ENCODE peak calls at places on chromosome 2, in five cellular contexts. S is fibroblast of the aortic adventitia; G is anterior cingulate cortex; T is stimulated activated CD4-positive, alpha-beta T cell treated with anti-CD3 and anti-CD28 coated beads, Interleukin-4, amount 100 ng/mL, for 48 hours; E is NCI-H524 treated with DMSO at 0.1 percent for 48 hours. W is an unnamed sample.

GRCh38 chr2:187581125-187581896 is 27.1 kb upstream of the TFPI start:
- DNase-seq in S (peak; percentile 73), E (no peak), T (peak; percentile 3), G (peak; percentile 5), W (no peak)

GRCh38 chr2:114550895-114551793 is 108.7 kb downstream of the DPP10 start:
- DNase-seq in E (peak; percentile 4), S (peak; percentile 51), T (peak; percentile 1), G (peak; percentile 65), W (no peak)

GRCh38 chr2:236972491-236973379 is 113.0 kb upstream of the COPS8 start:
- DNase-seq in G (no peak), T (no peak), S (peak; percentile 91), E (no peak), W (no peak)

GRCh38 chr2:240368746-240369724 is 66.4 kb upstream of the GPC1 start:
- DNase-seq in E (no peak), S (no peak), G (no peak), T (no peak), W (no peak)

GRCh38 chr2:56444339-56444738 is 260.5 kb downstream of the CCDC85A start:
- DNase-seq in G (no peak), S (no peak), E (no peak), T (no peak), W (no peak)

GRCh38 chr2:176130153-176130916 is 830 bp downstream of the HOXD8 start:
- DNase-seq in E (no peak), T (no peak), G (no peak), S (no peak), W (no peak)

GRCh38 chr2:172931923-172932520 is 143.6 kb upstream of the MAP3K20 start:
- DNase-seq in T (peak; percentile 53), E (no peak), S (peak; percentile 86), G (peak; percentile 43), W (no peak)

GRCh38 chr2:175576875-175577274 is 395.4 kb upstream of the ATP5MC3 start:
- DNase-seq in S (no peak), E (no peak), G (no peak), T (no peak), W (no peak)

GRCh38 chr2:196640031-196640548 is 575 bp downstream of the CCDC150 start:
- DNase-seq in T (no peak), G (no peak), S (no peak), E (no peak), W (no peak)

GRCh38 chr2:9423922-9424272 is 443 bp downstream of the CPSF3 start:
- DNase-seq in E (no peak), S (no peak), T (peak; percentile 11), G (no peak), W (no peak)

GRCh38 chr2:217959723-217960122 is 43.1 kb downstream of the TNS1 start:
- DNase-seq in T (no peak), G (no peak), S (no peak), E (no peak), W (no peak)

GRCh38 chr2:151947524-151948165 is 119.4 kb upstream of the ARL5A start:
- DNase-seq in S (peak; percentile 43), T (no peak), E (no peak), G (peak; percentile 72), W (no peak)

GRCh38 chr2:212441141-212441540 is 97.5 kb downstream of the ERBB4 start:
- DNase-seq in T (no peak), E (no peak), S (no peak), G (no peak), W (no peak)

GRCh38 chr2:27247893-27248292 is 15.0 kb downstream of the SLC30A3 start:
- DNase-seq in E (no peak), S (no peak), T (no peak), G (no peak), W (no peak)

GRCh38 chr2:188416367-188416766 is 124.7 kb downstream of the GULP1 start:
- DNase-seq in T (no peak), E (no peak), S (no peak), G (no peak), W (no peak)

GRCh38 chr2:15223887-15224286 is 337.2 kb downstream of the NBAS start:
- DNase-seq in E (no peak), S (peak; percentile 71), G (no peak), T (no peak), W (no peak)

GRCh38 chr2:603427-603826 is 73.8 kb downstream of the TMEM18 start:
- DNase-seq in S (no peak), G (no peak), E (no peak), T (no peak), W (no peak)

GRCh38 chr2:74516070-74516633 is 1.9 kb downstream of the TLX2 start:
- DNase-seq in S (no peak), E (no peak), G (no peak), T (peak; percentile 72), W (peak; percentile 88)

GRCh38 chr2:207219716-207220414 is 54.1 kb upstream of the KLF7 start:
- DNase-seq in E (peak; percentile 2), S (peak; percentile 81), T (no peak), G (peak; percentile 24), W (no peak)

GRCh38 chr2:66428986-66429612 is 5.8 kb upstream of the MEIS1 start:
- DNase-seq in G (peak; percentile 28), E (no peak), S (peak; percentile 81), T (no peak), W (no peak)

GRCh38 chr2:15189236-15189635 is 371.9 kb downstream of the NBAS start:
- DNase-seq in E (no peak), S (peak; percentile 40), T (no peak), G (no peak), W (no peak)

GRCh38 chr2:86274918-86275275 is 62.5 kb downstream of the REEP1 start:
- DNase-seq in E (peak; percentile 7), G (no peak), T (no peak), S (peak; percentile 21), W (no peak)

GRCh38 chr2:64582774-64583340 is 58.7 kb downstream of the AFTPH start:
- DNase-seq in E (no peak), T (no peak), S (no peak), G (no peak), W (no peak)

GRCh38 chr2:119216994-119217393 is 6.6 kb upstream of the STEAP3 start:
- DNase-seq in T (no peak), E (no peak), S (no peak), G (no peak), W (no peak)

GRCh38 chr2:194826241-194826640 is 830.8 kb upstream of the SLC39A10 start:
- DNase-seq in T (no peak), S (no peak), G (no peak), E (no peak), W (no peak)

GRCh38 chr2:70181363-70181956 is 9.4 kb downstream of the C2orf42 start:
- DNase-seq in G (no peak), S (no peak), E (no peak), T (no peak), W (peak; percentile 57)

GRCh38 chr2:38615237-38615636 is 12.5 kb upstream of the HNRNPLL start:
- DNase-seq in S (peak; percentile 74), T (no peak), E (no peak), G (no peak), W (no peak)

GRCh38 chr2:42200534-42201227 is 31.5 kb downstream of the EML4 start:
- DNase-seq in S (peak; percentile 94), T (no peak), G (no peak), E (no peak), W (no peak)

GRCh38 chr2:7043689-7044088 is 126.5 kb downstream of the RNF144A start:
- DNase-seq in S (peak; percentile 2), G (no peak), T (no peak), E (no peak), W (no peak)

GRCh38 chr2:128289439-128289838 is 29.2 kb downstream of the HS6ST1 start:
- DNase-seq in T (no peak), S (no peak), G (no peak), E (peak; percentile 65), W (no peak)

GRCh38 chr2:11058129-11058528 is 97.1 kb upstream of the SLC66A3 start:
- DNase-seq in G (no peak), T (no peak), S (no peak), E (no peak), W (no peak)

GRCh38 chr2:128632491-128632780 is 313.8 kb upstream of the HS6ST1 start:
- DNase-seq in T (no peak), E (no peak), S (no peak), G (no peak), W (no peak)

GRCh38 chr2:121480826-121481225 is 49.9 kb upstream of the RNU4ATAC start:
- DNase-seq in E (no peak), T (no peak), G (no peak), S (peak; percentile 98), W (no peak)

GRCh38 chr2:156115338-156115737 is 217.2 kb downstream of the NR4A2 start:
- DNase-seq in G (no peak), T (no peak), S (peak; percentile 73), E (no peak), W (no peak)

GRCh38 chr2:209619782-209620181 is 151.8 kb upstream of the UNC80 start:
- DNase-seq in E (peak; percentile 45), G (no peak), S (no peak), T (no peak), W (peak; percentile 0)

W was measured in GM12892.